ENCODE peak calls at places on chromosomes 3 and 15, in five cellular contexts. Z is SW480, V is astrocyte of the cerebellum, W is GDM1, C is posterior vena cava. F is an unnamed sample.

GRCh38 chr3:150528359-150528797 is 17.9 kb downstream of the SERP1 start:
- DNase-seq in V (no peak), Z (peak), W (no peak), C (no peak), F (no peak)

GRCh38 chr3:157872902-157873301 is 233.3 kb downstream of the SHOX2 start:
- DNase-seq in W (no peak), V (no peak), Z (no peak), C (no peak), F (no peak)

GRCh38 chr3:58537412-58538301 is 667 bp upstream of the ACOX2 start:
- DNase-seq in Z (no peak), W (no peak), V (no peak), C (no peak), F (no peak)

GRCh38 chr3:55329849-55330248 is 157.3 kb downstream of the WNT5A start:
- DNase-seq in C (no peak), Z (no peak), V (peak), W (no peak), F (no peak)

GRCh38 chr15:99735868-99736267 is 2.6 kb upstream of the LYSMD4 start:
- DNase-seq in W (no peak), C (peak), V (no peak), Z (no peak), F (no peak)

GRCh38 chr3:212432-212831 is 15.9 kb downstream of the CHL1 start:
- DNase-seq in V (no peak), Z (no peak), C (no peak), W (no peak), F (no peak)

GRCh38 chr3:155078959-155079794 is 942 bp upstream of the MME start:
- DNase-seq in W (no peak), Z (no peak), V (no peak), C (no peak), F (no peak)

GRCh38 chr3:81666502-81667121 is 94.8 kb downstream of the GBE1 start:
- DNase-seq in C (no peak), V (peak), W (no peak), Z (peak), F (no peak)

GRCh38 chr3:108055931-108056330 is 34.9 kb downstream of the CD47 start:
- DNase-seq in C (no peak), Z (no peak), V (no peak), W (no peak), F (no peak)

GRCh38 chr3:75906555-75907112 is 121.3 kb upstream of the ZNF717 start:
- DNase-seq in W (no peak), Z (no peak), V (peak), C (peak), F (peak)

GRCh38 chr3:49132437-49133225 is at the start of gene LAMB2:
- DNase-seq in V (peak), W (no peak), Z (peak), C (peak), F (peak)

GRCh38 chr15:44775923-44776322 is 39.6 kb downstream of the TRIM69 start:
- DNase-seq in Z (peak), C (no peak), V (no peak), W (no peak), F (no peak)

GRCh38 chr15:38308242-38308641 is 55.6 kb downstream of the SPRED1 start:
- DNase-seq in C (no peak), V (no peak), W (no peak), Z (no peak), F (no peak)

GRCh38 chr15:66931768-66932633 is 133.4 kb upstream of the SMAD3 start:
- DNase-seq in Z (peak), C (peak), W (no peak), V (no peak), F (peak)

GRCh38 chr3:50352762-50353161 is 2.1 kb downstream of the CYB561D2 start:
- DNase-seq in Z (peak), W (no peak), C (no peak), V (no peak), F (no peak)

GRCh38 chr3:17645074-17645698 is 97.2 kb downstream of the TBC1D5 start:
- DNase-seq in C (no peak), W (peak), Z (peak), V (peak), F (no peak)

GRCh38 chr15:91258436-91258779 is 158.4 kb downstream of the SV2B start:
- DNase-seq in V (no peak), Z (peak), W (peak), C (no peak), F (no peak)

GRCh38 chr15:60062826-60063225 is 58.7 kb downstream of the FOXB1 start:
- DNase-seq in V (no peak), C (no peak), Z (no peak), W (no peak), F (no peak)

GRCh38 chr3:129651316-129652202 is 45.1 kb upstream of the PLXND1 start:
- DNase-seq in W (no peak), Z (peak), V (peak), C (no peak), F (no peak)

GRCh38 chr3:43894176-43895049 is 203.7 kb downstream of the ABHD5 start:
- DNase-seq in V (peak), Z (peak), W (no peak), C (peak), F (peak)

GRCh38 chr3:112498916-112499315 is 356 bp downstream of the BTLA start:
- DNase-seq in W (no peak), C (no peak), V (no peak), Z (no peak), F (no peak)

GRCh38 chr15:72785452-72786243 is 2.1 kb upstream of the ADPGK start:
- DNase-seq in V (peak), Z (no peak), C (no peak), W (peak), F (no peak)

GRCh38 chr3:136070953-136071949 is 105.7 kb downstream of the PPP2R3A start:
- DNase-seq in Z (peak), V (peak), W (no peak), C (no peak), F (no peak)

GRCh38 chr3:50503504-50503903 is at the start of gene CACNA2D2:
- DNase-seq in V (no peak), Z (peak), W (no peak), C (peak), F (peak)

F was measured in upper lobe of right lung.